ENCODE peak calls at places on chromosome 18, in four cellular contexts. U is C1 segment of cervical spinal cord, M is right lobe of liver, G is epithelial cell of esophagus. H is an unnamed sample.

GRCh38 chr18:22705328-22705727 is 227.8 kb upstream of the RBBP8 start:
- DNase-seq in U (no peak), M (no peak), G (peak), H (peak)

GRCh38 chr18:79401494-79402208 is 5.9 kb downstream of the NFATC1 start:
- DNase-seq in U (no peak), M (peak), G (no peak), H (no peak)

GRCh38 chr18:37551249-37551648 is 14.3 kb downstream of the CELF4 start:
- DNase-seq in U (no peak), M (no peak), G (no peak), H (no peak)

GRCh38 chr18:58396144-58396543 is 232.7 kb downstream of the ALPK2 start:
- DNase-seq in U (no peak), M (no peak), G (no peak), H (no peak)

GRCh38 chr18:55585586-55586521 is 2.1 kb downstream of the TCF4 start:
- DNase-seq in U (peak), M (no peak), G (no peak), H (peak)

GRCh38 chr18:58241877-58242276 is 197.9 kb downstream of the NEDD4L start:
- DNase-seq in U (no peak), M (no peak), G (peak), H (peak)

GRCh38 chr18:25370391-25370790 is 18.4 kb upstream of the ZNF521 start:
- DNase-seq in U (no peak), M (no peak), G (no peak), H (no peak)

GRCh38 chr18:9082763-9083510 is 19.6 kb upstream of the NDUFV2 start:
- DNase-seq in U (no peak), M (no peak), G (no peak), H (no peak)

GRCh38 chr18:49647496-49648168 is 85.8 kb downstream of the LIPG start:
- DNase-seq in U (no peak), M (no peak), G (peak), H (peak)

GRCh38 chr18:76450452-76450851 is 44.6 kb downstream of the ZNF516 start:
- DNase-seq in U (no peak), M (no peak), G (no peak), H (no peak)

GRCh38 chr18:7749001-7749391 is 181.9 kb downstream of the PTPRM start:
- DNase-seq in U (no peak), M (no peak), G (no peak), H (no peak)

GRCh38 chr18:67266591-67267237 is 249.8 kb downstream of the DSEL start:
- DNase-seq in U (no peak), M (no peak), G (peak), H (peak)

GRCh38 chr18:29154196-29154757 is 977.3 kb upstream of the CDH2 start:
- DNase-seq in U (no peak), M (no peak), G (peak), H (peak)

GRCh38 chr18:58882039-58882438 is 17.4 kb downstream of the ZNF532 start:
- DNase-seq in U (no peak), M (no peak), G (peak), H (no peak)

GRCh38 chr18:59605633-59606192 is 91.5 kb downstream of the CCBE1 start:
- DNase-seq in U (no peak), M (no peak), G (no peak), H (peak)

GRCh38 chr18:3114456-3114855 is 101.5 kb upstream of the LPIN2 start:
- DNase-seq in U (no peak), M (no peak), G (no peak), H (no peak)

GRCh38 chr18:51619283-51619682 is 421.8 kb upstream of the MEX3C start:
- DNase-seq in U (no peak), M (no peak), G (no peak), H (no peak)

GRCh38 chr18:3966246-3966984 is 488.7 kb downstream of the DLGAP1 start:
- DNase-seq in U (no peak), M (no peak), G (no peak), H (peak)

GRCh38 chr18:74930616-74931015 is 278.3 kb downstream of the PTGR3 start:
- DNase-seq in U (no peak), M (no peak), G (no peak), H (no peak)

GRCh38 chr18:6413554-6414117 is 1.1 kb downstream of the L3MBTL4 start:
- DNase-seq in U (no peak), M (no peak), G (no peak), H (no peak)

GRCh38 chr18:51169731-51170130 is 27.8 kb downstream of the MEX3C start:
- DNase-seq in U (no peak), M (no peak), G (no peak), H (no peak)

GRCh38 chr18:13003466-13003896 is 12.3 kb downstream of the CEP192 start:
- DNase-seq in U (no peak), M (no peak), G (peak), H (peak)

GRCh38 chr18:35672897-35673296 is 91.4 kb downstream of the GALNT1 start:
- DNase-seq in U (no peak), M (no peak), G (peak), H (no peak)

GRCh38 chr18:59448546-59448945 is 89.5 kb upstream of the LMAN1 start:
- DNase-seq in U (no peak), M (no peak), G (peak), H (peak)

GRCh38 chr18:12361770-12362378 is 15.2 kb downstream of the AFG3L2 start:
- DNase-seq in U (no peak), M (no peak), G (no peak), H (peak)

GRCh38 chr18:58407649-58408407 is 221.1 kb downstream of the ALPK2 start:
- DNase-seq in U (no peak), M (peak), G (no peak), H (no peak)

GRCh38 chr18:47591429-47591828 is 339.0 kb downstream of the SMAD2 start:
- DNase-seq in U (no peak), M (no peak), G (no peak), H (no peak)

GRCh38 chr18:69483574-69483973 is 82.9 kb downstream of the DOK6 start:
- DNase-seq in U (no peak), M (no peak), G (no peak), H (no peak)

GRCh38 chr18:6793986-6794385 is 64.5 kb downstream of the ARHGAP28 start:
- DNase-seq in U (no peak), M (no peak), G (no peak), H (no peak)